ENCODE peak calls at places on chromosomes 16 and 17, in ten cellular contexts. One of them, this sample, is unnamed.

GRCh38 chr16:79825002-79825401 is 224.5 kb upstream of the MAF start:
- DNase-seq in foreskin fibroblast: no peak
- DNase-seq in left ventricle myocardium inferior: no peak
- DNase-seq in NCI-H2171 treated with DMSO at 0.1 percent for 48 hours: no peak
- DNase-seq in Right ventricle myocardium superior: no peak
- DNase-seq in colonic mucosa: no peak
- DNase-seq in heart left ventricle: no peak
- DNase-seq in ACHN: no peak
- DNase-seq in COR-L47: no peak
- DNase-seq in NCI-H2107: no peak
- DNase-seq in this sample: no peak

GRCh38 chr17:1736348-1737281 is 6.1 kb upstream of the SERPINF2 start:
- DNase-seq in foreskin fibroblast: peak
- DNase-seq in left ventricle myocardium inferior: peak
- DNase-seq in NCI-H2171 treated with DMSO at 0.1 percent for 48 hours: peak
- DNase-seq in Right ventricle myocardium superior: peak
- DNase-seq in colonic mucosa: no peak
- DNase-seq in heart left ventricle: peak
- DNase-seq in ACHN: peak
- DNase-seq in COR-L47: no peak
- DNase-seq in NCI-H2107: no peak
- DNase-seq in this sample: peak

GRCh38 chr17:16491131-16491702 is 776 bp downstream of the LRRC75A start:
- DNase-seq in foreskin fibroblast: no peak
- DNase-seq in left ventricle myocardium inferior: no peak
- DNase-seq in NCI-H2171 treated with DMSO at 0.1 percent for 48 hours: peak
- DNase-seq in Right ventricle myocardium superior: peak
- DNase-seq in colonic mucosa: peak
- DNase-seq in heart left ventricle: no peak
- DNase-seq in ACHN: no peak
- DNase-seq in COR-L47: no peak
- DNase-seq in NCI-H2107: no peak
- DNase-seq in this sample: no peak

GRCh38 chr17:47698749-47699535 is 5.0 kb downstream of the TBKBP1 start:
- DNase-seq in foreskin fibroblast: no peak
- DNase-seq in left ventricle myocardium inferior: peak
- DNase-seq in NCI-H2171 treated with DMSO at 0.1 percent for 48 hours: peak
- DNase-seq in Right ventricle myocardium superior: peak
- DNase-seq in colonic mucosa: peak
- DNase-seq in heart left ventricle: peak
- DNase-seq in ACHN: peak
- DNase-seq in COR-L47: peak
- DNase-seq in NCI-H2107: peak
- DNase-seq in this sample: peak

GRCh38 chr17:55632893-55633292 is 89.8 kb downstream of the TMEM100 start:
- DNase-seq in foreskin fibroblast: no peak
- DNase-seq in left ventricle myocardium inferior: no peak
- DNase-seq in NCI-H2171 treated with DMSO at 0.1 percent for 48 hours: no peak
- DNase-seq in Right ventricle myocardium superior: peak
- DNase-seq in colonic mucosa: no peak
- DNase-seq in heart left ventricle: no peak
- DNase-seq in ACHN: no peak
- DNase-seq in COR-L47: no peak
- DNase-seq in NCI-H2107: no peak
- DNase-seq in this sample: no peak

GRCh38 chr17:72332367-72332766 is 211.5 kb downstream of the SOX9 start:
- DNase-seq in foreskin fibroblast: no peak
- DNase-seq in left ventricle myocardium inferior: no peak
- DNase-seq in NCI-H2171 treated with DMSO at 0.1 percent for 48 hours: no peak
- DNase-seq in Right ventricle myocardium superior: no peak
- DNase-seq in colonic mucosa: no peak
- DNase-seq in heart left ventricle: no peak
- DNase-seq in ACHN: no peak
- DNase-seq in COR-L47: no peak
- DNase-seq in NCI-H2107: no peak
- DNase-seq in this sample: peak

GRCh38 chr17:64547354-64547753 is 40.6 kb downstream of the CEP95 start:
- DNase-seq in foreskin fibroblast: no peak
- DNase-seq in left ventricle myocardium inferior: no peak
- DNase-seq in NCI-H2171 treated with DMSO at 0.1 percent for 48 hours: no peak
- DNase-seq in Right ventricle myocardium superior: no peak
- DNase-seq in colonic mucosa: no peak
- DNase-seq in heart left ventricle: no peak
- DNase-seq in ACHN: no peak
- DNase-seq in COR-L47: no peak
- DNase-seq in NCI-H2107: no peak
- DNase-seq in this sample: no peak

GRCh38 chr17:27257031-27257357 is 36.9 kb upstream of the WSB1 start:
- DNase-seq in foreskin fibroblast: no peak
- DNase-seq in left ventricle myocardium inferior: no peak
- DNase-seq in NCI-H2171 treated with DMSO at 0.1 percent for 48 hours: no peak
- DNase-seq in Right ventricle myocardium superior: no peak
- DNase-seq in colonic mucosa: no peak
- DNase-seq in heart left ventricle: no peak
- DNase-seq in ACHN: no peak
- DNase-seq in COR-L47: no peak
- DNase-seq in NCI-H2107: no peak
- DNase-seq in this sample: no peak

GRCh38 chr16:65947951-65948350 is 418.5 kb upstream of the CDH5 start:
- DNase-seq in foreskin fibroblast: no peak
- DNase-seq in left ventricle myocardium inferior: no peak
- DNase-seq in NCI-H2171 treated with DMSO at 0.1 percent for 48 hours: no peak
- DNase-seq in Right ventricle myocardium superior: no peak
- DNase-seq in colonic mucosa: no peak
- DNase-seq in heart left ventricle: no peak
- DNase-seq in ACHN: no peak
- DNase-seq in COR-L47: no peak
- DNase-seq in NCI-H2107: no peak
- DNase-seq in this sample: no peak